ENCODE peak calls at places on chromosomes 6 and 20, in five cellular contexts. U, B, O, T and P are unnamed samples. For H3K9me3, the result is how much of the 10 kb centered on the place peaks cover.

GRCh38 chr20:23396961-23397620 is 24.2 kb downstream of the NAPB start:
- DNase-seq in O (no peak), U (peak), T (no peak), B (no peak), P (no peak)

GRCh38 chr20:17177341-17177740 is 49.5 kb upstream of the PCSK2 start:
- DNase-seq in B (no peak), T (no peak), O (no peak), U (no peak), P (no peak)

GRCh38 chr20:35174458-35175216 is 2.8 kb downstream of the PROCR start:
- DNase-seq in B (no peak), T (no peak), U (no peak), O (no peak), P (peak)

GRCh38 chr6:132218063-132218696 is 183.1 kb downstream of the MOXD1 start:
- DNase-seq in B (no peak), U (peak), T (no peak), O (no peak), P (no peak)

GRCh38 chr20:37071481-37071911 is 24.3 kb downstream of the RBL1 start:
- DNase-seq in O (no peak), B (no peak), T (peak), U (peak), P (no peak)

GRCh38 chr20:12570371-12570770 is 438.4 kb upstream of the SPTLC3 start:
- DNase-seq in U (no peak), B (no peak), O (no peak), T (no peak), P (no peak)

GRCh38 chr6:43812850-43813584 is 43.0 kb downstream of the VEGFA start:
- DNase-seq in B (peak), U (peak), O (no peak), T (no peak), P (no peak)

GRCh38 chr20:33602826-33603590 is 59.1 kb upstream of the C20orf144 start:
- DNase-seq in U (peak), O (no peak), T (no peak), B (no peak), P (no peak)

GRCh38 chr6:125201961-125202729 is 48.6 kb downstream of the TPD52L1 start:
- DNase-seq in U (peak), T (no peak), O (peak), B (peak), P (peak)

GRCh38 chr6:96823743-96824142 is 13.5 kb downstream of the GPR63 start:
- DNase-seq in U (peak), T (no peak), B (no peak), O (no peak), P (no peak)

GRCh38 chr6:29792123-29793035 is 35.2 kb upstream of the HLA-G start:
- DNase-seq in O (peak), U (no peak), T (peak), B (peak), P (peak)

GRCh38 chr6:117352466-117353081 is 73.2 kb downstream of the ROS1 start:
- DNase-seq in U (peak), B (no peak), O (no peak), T (no peak), P (no peak)

GRCh38 chr20:40186826-40187225 is 502.2 kb downstream of the MAFB start:
- DNase-seq in T (no peak), B (no peak), U (no peak), O (no peak), P (no peak)

GRCh38 chr20:36532388-36532787 is 8.9 kb upstream of the MYL9 start:
- DNase-seq in T (no peak), O (no peak), U (no peak), B (no peak), P (no peak)

GRCh38 chr6:151749341-151749740 is 58.1 kb upstream of the ESR1 start:
- DNase-seq in B (no peak), T (no peak), U (no peak), O (no peak), P (no peak)

DNA sequence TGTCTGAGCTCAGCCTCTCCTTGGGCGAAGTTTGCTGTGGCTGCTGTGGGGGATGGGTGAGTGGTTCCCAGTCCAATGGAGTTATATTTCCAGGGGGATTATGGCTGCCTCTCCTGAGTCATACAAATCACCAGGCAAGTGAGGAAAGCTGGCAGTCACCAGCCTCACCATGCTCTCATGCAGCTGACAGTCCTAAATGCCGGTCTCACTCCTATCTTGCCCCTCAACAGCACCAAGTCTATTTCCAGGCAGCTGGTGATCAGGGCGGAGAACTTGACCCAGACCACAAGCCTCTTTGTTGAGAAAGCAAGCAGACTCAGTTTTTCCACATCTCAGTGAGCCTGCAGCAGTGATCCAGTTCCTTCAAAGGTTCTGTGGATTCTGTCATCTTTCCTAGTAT is 98.9 kb downstream of the TBC1D32 start:
- DNase-seq in T (no peak), B (no peak), O (no peak), U (no peak), P (no peak)
- TF ChIP-seq CTCF in T (no peak), B (no peak), O (no peak), U (no peak), P (no peak)

DNA sequence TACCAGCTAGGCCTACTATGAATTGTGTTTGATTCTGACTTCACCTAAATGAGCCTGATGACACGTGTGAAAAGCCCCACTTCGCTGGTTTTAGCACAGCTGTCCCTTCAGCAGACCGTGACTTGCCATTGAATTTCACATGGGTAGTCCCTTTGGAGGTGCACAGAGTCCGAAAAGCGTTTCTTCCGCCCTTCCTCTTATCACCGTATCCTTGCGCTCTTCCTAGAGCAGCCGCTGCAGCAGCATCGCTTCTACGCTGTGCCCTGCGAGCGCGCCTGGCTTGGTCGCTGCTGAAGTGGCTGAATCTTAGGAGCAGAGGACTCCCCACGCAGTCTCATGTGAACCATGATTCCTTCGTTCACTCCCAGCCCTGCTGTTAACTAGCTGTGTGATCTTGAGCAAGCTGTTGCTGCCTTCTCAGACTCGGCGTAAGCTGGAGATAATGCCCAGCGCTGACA is 127.0 kb downstream of the PACRG start:
- DNase-seq in T (no peak), B (no peak), O (no peak), U (no peak), P (no peak)
- H3K4me3 ChIP-seq in T (no peak), B (no peak), O (no peak), U (no peak), P (no peak)

DNA sequence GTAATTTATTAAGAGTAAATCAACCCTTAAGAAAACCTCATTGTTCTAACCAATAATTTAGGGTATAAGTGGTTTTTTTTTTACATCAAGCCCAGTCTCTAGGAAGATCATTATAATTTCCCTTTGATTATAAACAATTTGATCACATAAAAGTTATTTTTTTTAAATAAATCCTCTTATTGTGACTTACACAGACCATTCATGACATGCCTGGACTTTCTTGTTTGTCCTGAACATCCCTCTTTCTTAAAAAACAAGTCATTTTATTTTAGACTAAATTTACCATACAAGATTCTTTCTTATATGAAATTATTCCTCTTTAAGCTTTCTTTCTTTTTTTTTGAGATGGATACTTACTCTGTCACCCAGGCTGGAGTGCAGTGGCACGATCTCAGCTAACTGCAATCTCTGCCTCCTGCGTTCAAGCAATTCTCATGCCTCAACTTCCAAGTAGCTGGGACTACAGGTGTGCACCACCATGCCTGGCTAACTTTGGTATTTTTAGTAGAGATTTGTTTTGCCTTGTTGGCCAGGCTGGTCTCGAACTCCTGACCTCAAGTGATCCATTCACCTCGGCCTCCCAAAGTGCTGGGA is 53.6 kb upstream of the AGPAT4 start:
- DNase-seq in T (no peak), O (no peak), U (no peak), B (no peak), P (no peak)
- H3K9me3 ChIP-seq in T (under half), O (under half), U (under half), B (under half), P (under half)

GRCh38 chr6:79203753-79204253 is 30.7 kb downstream of the HMGN3 start:
- DNase-seq in B (no peak), U (no peak), T (no peak), O (no peak), P (no peak)

GRCh38 chr6:79201935-79202334 is 32.5 kb downstream of the HMGN3 start:
- DNase-seq in T (no peak), U (no peak), O (no peak), B (no peak), P (no peak)

GRCh38 chr6:79196908-79197307 is 37.6 kb downstream of the HMGN3 start:
- DNase-seq in B (no peak), O (no peak), T (no peak), U (no peak), P (no peak)

DNA sequence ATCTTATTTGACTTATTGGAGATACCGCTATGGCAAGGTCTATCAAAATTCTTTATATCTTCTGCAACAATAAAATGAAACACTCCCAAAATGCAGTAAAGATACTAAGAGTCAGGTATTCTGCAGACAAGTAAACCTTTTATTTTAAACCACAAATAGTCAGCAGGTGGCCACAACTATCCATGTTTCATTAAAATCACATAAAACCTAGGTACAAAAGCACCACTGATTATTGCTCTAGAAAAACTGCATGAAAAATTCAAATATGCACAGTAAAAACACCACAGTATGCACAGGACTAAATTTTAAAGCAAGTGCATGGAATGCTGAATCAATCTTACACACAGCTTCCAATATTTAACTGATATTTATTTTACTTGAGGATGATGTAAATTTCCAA is 33.4 kb downstream of the HMGN3 start:
- DNase-seq in U (no peak), O (no peak), T (no peak), B (no peak), P (no peak)
- TF ChIP-seq CTCF in U (no peak), O (no peak), T (no peak), B (no peak), P (no peak)

GRCh38 chr20:3896853-3897252 is 7.7 kb downstream of the PANK2 start:
- DNase-seq in T (no peak), O (no peak), U (no peak), B (no peak), P (no peak)

GRCh38 chr20:3901028-3901746 is 12.0 kb downstream of the PANK2 start:
- DNase-seq in O (no peak), U (peak), B (no peak), T (no peak), P (no peak)

GRCh38 chr20:3896302-3896701 is 7.1 kb downstream of the PANK2 start:
- DNase-seq in U (peak), B (no peak), T (no peak), O (no peak), P (no peak)

GRCh38 chr20:3900187-3900604 is 11.0 kb downstream of the PANK2 start:
- DNase-seq in T (no peak), B (no peak), U (no peak), O (no peak), P (no peak)

GRCh38 chr20:3898639-3899038 is 9.5 kb downstream of the PANK2 start:
- DNase-seq in U (no peak), B (no peak), O (no peak), T (no peak), P (no peak)
- H3K4me3 ChIP-seq in U (no peak), B (no peak), O (no peak), T (no peak), P (no peak)